ENCODE peak calls at places on chromosome 13, in four cellular contexts. One of them, this sample, is unnamed. For H3K9me1, the result is how much of the 10 kb centered on the place peaks cover.

GRCh38 chr13:48333976-48334375 is 30.4 kb downstream of the RB1 start:
- DNase-seq in K562: no peak
- DNase-seq in endothelial cell of umbilical vein: peak
- DNase-seq in IMR-90: peak
- DNase-seq in this sample: peak

GRCh38 chr13:78239681-78240080 is 321.1 kb upstream of the EDNRB start:
- DNase-seq in IMR-90: peak
- DNase-seq in K562: no peak
- DNase-seq in endothelial cell of umbilical vein: no peak
- DNase-seq in this sample: no peak

GRCh38 chr13:51764184-51765141 is 39.5 kb downstream of the DHRS12 start:
- DNase-seq in K562: no peak
- DNase-seq in IMR-90: peak
- DNase-seq in endothelial cell of umbilical vein: peak
- DNase-seq in this sample: no peak

GRCh38 chr13:90121784-90122183 is 1225.7 kb upstream of the MIR17HG start:
- DNase-seq in IMR-90: no peak
- DNase-seq in K562: no peak
- DNase-seq in endothelial cell of umbilical vein: no peak
- DNase-seq in this sample: no peak

GRCh38 chr13:34657716-34658115 is 284.4 kb upstream of the NBEA start:
- DNase-seq in K562: no peak
- DNase-seq in endothelial cell of umbilical vein: no peak
- DNase-seq in IMR-90: peak
- DNase-seq in this sample: no peak

GRCh38 chr13:45696610-45697226 is 5.4 kb upstream of the CBY2 start:
- DNase-seq in endothelial cell of umbilical vein: no peak
- DNase-seq in IMR-90: no peak
- DNase-seq in K562: no peak
- DNase-seq in this sample: no peak

GRCh38 chr13:76656496-76656895 is 229.7 kb downstream of the KCTD12 start:
- DNase-seq in endothelial cell of umbilical vein: no peak
- DNase-seq in K562: no peak
- DNase-seq in IMR-90: no peak
- DNase-seq in this sample: no peak

GRCh38 chr13:69035771-69036170 is 1071.9 kb upstream of the ATXN8OS start:
- DNase-seq in IMR-90: no peak
- DNase-seq in K562: no peak
- DNase-seq in endothelial cell of umbilical vein: no peak
- DNase-seq in this sample: no peak

GRCh38 chr13:35889560-35889959 is 241.6 kb downstream of the DCLK1 start:
- DNase-seq in K562: no peak
- DNase-seq in endothelial cell of umbilical vein: no peak
- DNase-seq in IMR-90: no peak
- DNase-seq in this sample: no peak

GRCh38 chr13:110466261-110466660 is 95.3 kb downstream of the RAB20 start:
- DNase-seq in K562: no peak
- DNase-seq in endothelial cell of umbilical vein: no peak
- DNase-seq in IMR-90: no peak
- DNase-seq in this sample: no peak

GRCh38 chr13:35979378-35979911 is 151.7 kb downstream of the DCLK1 start:
- DNase-seq in endothelial cell of umbilical vein: peak
- DNase-seq in K562: no peak
- DNase-seq in IMR-90: peak
- DNase-seq in this sample: no peak

GRCh38 chr13:106573855-106574254 is 5.9 kb upstream of the ARGLU1 start:
- DNase-seq in K562: no peak
- DNase-seq in endothelial cell of umbilical vein: no peak
- DNase-seq in IMR-90: peak
- DNase-seq in this sample: no peak

GRCh38 chr13:87981416-87981815 is 310.2 kb downstream of the SLITRK5 start:
- DNase-seq in IMR-90: no peak
- DNase-seq in endothelial cell of umbilical vein: no peak
- DNase-seq in K562: no peak
- DNase-seq in this sample: no peak

GRCh38 chr13:77740097-77740496 is 42.6 kb downstream of the SLAIN1 start:
- DNase-seq in K562: no peak
- DNase-seq in IMR-90: no peak
- DNase-seq in endothelial cell of umbilical vein: no peak
- DNase-seq in this sample: no peak

GRCh38 chr13:95300625-95301134 is 571 bp downstream of the ABCC4 start:
- DNase-seq in K562: peak
- DNase-seq in IMR-90: peak
- DNase-seq in endothelial cell of umbilical vein: peak
- DNase-seq in this sample: no peak

GRCh38 chr13:95301947-95302386 is 716 bp upstream of the ABCC4 start:
- DNase-seq in IMR-90: no peak
- DNase-seq in K562: peak
- DNase-seq in endothelial cell of umbilical vein: no peak
- DNase-seq in this sample: no peak

GRCh38 chr13:95298169-95298940 is 2.9 kb downstream of the ABCC4 start:
- DNase-seq in K562: no peak
- DNase-seq in endothelial cell of umbilical vein: no peak
- DNase-seq in IMR-90: no peak
- DNase-seq in this sample: no peak

GRCh38 chr13:95298971-95299627 is 2.2 kb downstream of the ABCC4 start:
- DNase-seq in endothelial cell of umbilical vein: no peak
- DNase-seq in IMR-90: peak
- DNase-seq in K562: no peak
- DNase-seq in this sample: no peak

GRCh38 chr13:95301135-95301946 is at the start of gene ABCC4:
- DNase-seq in IMR-90: peak
- DNase-seq in K562: peak
- DNase-seq in endothelial cell of umbilical vein: peak
- DNase-seq in this sample: no peak
- H3K9me1 ChIP-seq in IMR-90: under half
- H3K9me1 ChIP-seq in K562: under half
- H3K9me1 ChIP-seq in endothelial cell of umbilical vein: under half
- H3K9me1 ChIP-seq in this sample: under half

GRCh38 chr13:20773194-20774080 is at the start of gene EEF1AKMT1:
- DNase-seq in IMR-90: peak
- DNase-seq in K562: peak
- DNase-seq in endothelial cell of umbilical vein: peak
- DNase-seq in this sample: peak

GRCh38 chr13:20769834-20770233 is 3.9 kb downstream of the EEF1AKMT1 start:
- DNase-seq in IMR-90: no peak
- DNase-seq in endothelial cell of umbilical vein: no peak
- DNase-seq in K562: no peak
- DNase-seq in this sample: no peak

GRCh38 chr13:20767309-20767943 is 6.3 kb downstream of the EEF1AKMT1 start:
- DNase-seq in endothelial cell of umbilical vein: no peak
- DNase-seq in IMR-90: no peak
- DNase-seq in K562: no peak
- DNase-seq in this sample: no peak

GRCh38 chr13:20772401-20773131 is 1.2 kb downstream of the EEF1AKMT1 start:
- DNase-seq in K562: no peak
- DNase-seq in endothelial cell of umbilical vein: no peak
- DNase-seq in IMR-90: peak
- DNase-seq in this sample: no peak

GRCh38 chr13:20769091-20769490 is 4.7 kb downstream of the EEF1AKMT1 start:
- DNase-seq in K562: no peak
- DNase-seq in IMR-90: no peak
- DNase-seq in endothelial cell of umbilical vein: peak
- DNase-seq in this sample: no peak
- H3K9me1 ChIP-seq in K562: under half
- H3K9me1 ChIP-seq in IMR-90: under half
- H3K9me1 ChIP-seq in endothelial cell of umbilical vein: under half
- H3K9me1 ChIP-seq in this sample: under half

DNA sequence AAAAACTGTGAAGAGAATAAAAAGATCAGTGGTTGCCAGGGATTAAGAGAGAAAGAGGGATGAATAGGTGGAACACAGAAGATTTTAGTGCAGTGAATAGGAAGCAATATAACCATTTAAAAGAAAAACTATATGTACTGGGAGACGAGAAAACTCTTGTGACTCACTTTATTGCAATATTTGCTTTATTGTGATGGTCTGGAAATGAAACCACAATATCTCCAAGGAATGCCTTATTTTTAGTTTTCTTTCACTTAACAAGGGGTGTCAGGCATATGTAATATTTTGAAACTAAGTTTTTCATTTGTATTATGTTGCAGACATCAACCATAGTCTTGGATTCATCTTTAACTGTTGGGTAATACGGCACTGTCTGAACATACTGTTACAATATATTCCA is 1308.2 kb downstream of the PCDH9 start:
- DNase-seq in IMR-90: no peak
- DNase-seq in endothelial cell of umbilical vein: no peak
- DNase-seq in K562: no peak
- DNase-seq in this sample: no peak
- H3K9me1 ChIP-seq in IMR-90: under half
- H3K9me1 ChIP-seq in endothelial cell of umbilical vein: under half
- H3K9me1 ChIP-seq in K562: under half
- H3K9me1 ChIP-seq in this sample: under half

DNA sequence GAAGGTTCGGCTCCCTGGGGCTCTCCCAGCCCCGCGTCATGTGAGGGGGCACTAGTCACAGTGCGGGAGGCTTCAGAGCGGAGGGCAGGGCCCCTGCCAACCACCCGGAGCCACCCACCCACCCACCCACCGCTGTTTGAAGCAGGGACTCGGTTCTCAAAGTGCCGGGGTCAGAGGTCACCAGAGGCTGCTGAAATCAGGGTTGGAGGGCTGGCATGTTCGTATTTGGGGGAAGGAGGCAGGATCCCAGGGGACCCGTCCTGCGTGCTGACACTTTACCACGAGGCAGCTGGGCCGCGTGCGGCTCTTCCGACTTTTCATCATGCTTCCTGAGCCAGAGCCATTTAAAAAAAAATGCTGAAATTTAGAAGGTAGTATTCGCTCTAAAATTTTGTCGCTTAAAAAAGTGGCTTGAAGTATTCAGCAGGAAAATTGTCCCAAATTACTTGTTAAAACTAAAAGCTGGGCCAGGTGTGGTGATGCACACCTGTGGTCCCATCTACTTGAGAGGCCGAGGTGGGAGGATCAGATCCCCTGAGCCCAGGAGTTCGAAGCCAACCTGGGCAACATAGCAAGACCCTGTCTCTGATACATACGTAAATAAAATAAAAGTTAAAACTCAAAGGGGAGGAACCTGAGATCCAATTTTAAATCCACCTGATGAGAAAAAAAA is 21.2 kb downstream of the ATP11A start:
- DNase-seq in IMR-90: no peak
- DNase-seq in K562: no peak
- DNase-seq in endothelial cell of umbilical vein: no peak
- DNase-seq in this sample: no peak
- H3K9me1 ChIP-seq in IMR-90: under half
- H3K9me1 ChIP-seq in K562: under half
- H3K9me1 ChIP-seq in endothelial cell of umbilical vein: under half
- H3K9me1 ChIP-seq in this sample: under half

GRCh38 chr13:111637365-111637764 is 316.9 kb downstream of the TEX29 start:
- DNase-seq in endothelial cell of umbilical vein: no peak
- DNase-seq in IMR-90: no peak
- DNase-seq in K562: no peak
- DNase-seq in this sample: no peak

GRCh38 chr13:111634410-111634809 is 314.0 kb downstream of the TEX29 start:
- DNase-seq in K562: no peak
- DNase-seq in IMR-90: no peak
- DNase-seq in endothelial cell of umbilical vein: no peak
- DNase-seq in this sample: no peak

GRCh38 chr13:111636271-111636670 is 315.8 kb downstream of the TEX29 start:
- DNase-seq in K562: no peak
- DNase-seq in endothelial cell of umbilical vein: no peak
- DNase-seq in IMR-90: no peak
- DNase-seq in this sample: no peak

GRCh38 chr13:111638233-111638632 is 317.8 kb downstream of the TEX29 start:
- DNase-seq in IMR-90: no peak
- DNase-seq in endothelial cell of umbilical vein: no peak
- DNase-seq in K562: no peak
- DNase-seq in this sample: no peak

DNA sequence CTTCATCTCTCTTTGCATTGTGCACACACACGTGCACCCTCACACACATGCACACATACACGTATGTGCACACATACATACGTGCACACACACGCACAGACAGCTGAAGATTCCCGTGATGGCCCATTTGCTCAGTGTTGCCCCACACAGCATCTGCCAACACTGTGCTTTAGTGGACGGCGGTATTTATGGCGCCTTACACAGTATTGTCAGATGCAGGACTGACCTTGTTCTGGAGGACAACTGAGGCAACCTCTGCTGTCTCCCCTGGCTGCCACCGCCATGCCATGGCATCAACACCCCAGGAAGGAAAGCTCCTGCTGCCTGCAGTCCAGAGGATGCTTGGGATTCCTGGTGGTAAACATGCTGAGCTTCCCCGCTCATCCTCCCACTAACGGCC is 316.4 kb downstream of the TEX29 start:
- DNase-seq in endothelial cell of umbilical vein: no peak
- DNase-seq in IMR-90: no peak
- DNase-seq in K562: no peak
- DNase-seq in this sample: no peak
- H3K9me1 ChIP-seq in endothelial cell of umbilical vein: under half
- H3K9me1 ChIP-seq in IMR-90: under half
- H3K9me1 ChIP-seq in K562: under half
- H3K9me1 ChIP-seq in this sample: under half